ENCODE peak calls at places on chromosome X, in four cellular contexts. Y, M, U and A are unnamed samples.

GRCh38 chrX:13836575-13836974 is 19.7 kb upstream of the GPM6B start:
- DNase-seq in Y (no peak), M (no peak), U (no peak), A (no peak)

GRCh38 chrX:111098874-111099273 is 2.9 kb downstream of the PAK3 start:
- DNase-seq in Y (peak), M (peak), U (peak), A (peak)

GRCh38 chrX:6738518-6739470 is 203.9 kb upstream of the VCX3A start:
- DNase-seq in Y (no peak), M (no peak), U (no peak), A (no peak)

GRCh38 chrX:111006119-111006518 is 89.9 kb upstream of the PAK3 start:
- DNase-seq in Y (no peak), M (no peak), U (no peak), A (no peak)

GRCh38 chrX:14013074-14013473 is 16.6 kb downstream of the GEMIN8 start:
- DNase-seq in Y (no peak), M (no peak), U (no peak), A (no peak)

GRCh38 chrX:103446665-103447302 is 70.4 kb downstream of the BEX3 start:
- DNase-seq in Y (no peak), M (peak), U (no peak), A (no peak)

GRCh38 chrX:46626566-46626965 is 53.0 kb downstream of the CHST7 start:
- DNase-seq in Y (no peak), M (no peak), U (no peak), A (no peak)

GRCh38 chrX:20500171-20500865 is 233.6 kb upstream of the RPS6KA3 start:
- DNase-seq in Y (no peak), M (no peak), U (no peak), A (no peak)

GRCh38 chrX:69027181-69028005 is 137.9 kb downstream of the PJA1 start:
- DNase-seq in Y (no peak), M (no peak), U (no peak), A (no peak)

GRCh38 chrX:97984641-97985040 is 1100.9 kb downstream of the RPA4 start:
- DNase-seq in Y (no peak), M (no peak), U (no peak), A (no peak)

GRCh38 chrX:34638116-34638515 is 19.0 kb downstream of the TMEM47 start:
- DNase-seq in Y (peak), M (peak), U (no peak), A (no peak)

GRCh38 chrX:151609222-151609621 is 45.7 kb downstream of the PASD1 start:
- DNase-seq in Y (no peak), M (no peak), U (no peak), A (no peak)

GRCh38 chrX:124228849-124229248 is 103.6 kb upstream of the TEX13D start:
- DNase-seq in Y (no peak), M (peak), U (no peak), A (no peak)

GRCh38 chrX:20015945-20016617 is 25.2 kb upstream of the BCLAF3 start:
- DNase-seq in Y (no peak), M (no peak), U (no peak), A (no peak)

GRCh38 chrX:30875957-30876356 is 13.1 kb downstream of the TAB3 start:
- DNase-seq in Y (no peak), M (no peak), U (no peak), A (no peak)

GRCh38 chrX:24777660-24778059 is 83.9 kb downstream of the POLA1 start:
- DNase-seq in Y (no peak), M (no peak), U (no peak), A (no peak)

GRCh38 chrX:46235778-46236177 is 309.4 kb downstream of the ZNF674 start:
- DNase-seq in Y (no peak), M (no peak), U (no peak), A (no peak)

GRCh38 chrX:81615979-81616378 is 414.1 kb downstream of the SH3BGRL start:
- DNase-seq in Y (no peak), M (no peak), U (no peak), A (no peak)

GRCh38 chrX:19624754-19625153 is 109.4 kb upstream of the MAP3K15 start:
- DNase-seq in Y (no peak), M (peak), U (no peak), A (no peak)

GRCh38 chrX:150236304-150236703 is 126.8 kb upstream of the MAMLD1 start:
- DNase-seq in Y (no peak), M (no peak), U (no peak), A (no peak)

GRCh38 chrX:75113664-75114063 is 42.4 kb downstream of the ABCB7 start:
- DNase-seq in Y (no peak), M (no peak), U (no peak), A (no peak)

GRCh38 chrX:32774966-32775365 is 436.4 kb downstream of the DMD start:
- DNase-seq in Y (no peak), M (no peak), U (no peak), A (no peak)

GRCh38 chrX:5388087-5388486 is 840.6 kb downstream of the NLGN4X start:
- DNase-seq in Y (no peak), M (no peak), U (no peak), A (no peak)

GRCh38 chrX:112614640-112615039 is 65.1 kb downstream of the LHFPL1 start:
- DNase-seq in Y (no peak), M (peak), U (no peak), A (no peak)

GRCh38 chrX:1932231-1932630 is 317.4 kb downstream of the ASMT start:
- DNase-seq in Y (no peak), M (no peak), U (no peak), A (no peak)

GRCh38 chrX:15877380-15877779 is 22.8 kb upstream of the AP1S2 start:
- DNase-seq in Y (peak), M (no peak), U (no peak), A (no peak)

GRCh38 chrX:66016905-66017658 is 22.8 kb downstream of the VSIG4 start:
- DNase-seq in Y (no peak), M (no peak), U (no peak), A (no peak)
- H3K27ac ChIP-seq in Y (no peak), M (no peak), U (no peak), A (no peak)

GRCh38 chrX:71496476-71496875 is 36.4 kb upstream of the OGT start:
- DNase-seq in Y (no peak), M (no peak), U (no peak), A (no peak)

GRCh38 chrX:71493111-71493613 is 39.7 kb upstream of the OGT start:
- DNase-seq in Y (peak), M (no peak), U (peak), A (peak)

GRCh38 chrX:71489540-71489939 is 43.4 kb upstream of the OGT start:
- DNase-seq in Y (no peak), M (no peak), U (no peak), A (no peak)

GRCh38 chrX:71487814-71488213 is 45.1 kb upstream of the OGT start:
- DNase-seq in Y (no peak), M (no peak), U (no peak), A (no peak)

GRCh38 chrX:71492086-71493065 is 40.5 kb upstream of the OGT start:
- DNase-seq in Y (peak), M (no peak), U (peak), A (peak)
- H3K27ac ChIP-seq in Y (no peak), M (no peak), U (no peak), A (peak)

GRCh38 chrX:131778269-131779218 is 234.7 kb downstream of the OR13H1 start:
- DNase-seq in Y (no peak), M (no peak), U (peak), A (no peak)
- H3K27ac ChIP-seq in Y (no peak), M (no peak), U (peak), A (no peak)

GRCh38 chrX:154443479-154443910 is 446 bp upstream of the FAM50A start:
- DNase-seq in Y (no peak), M (peak), U (no peak), A (no peak)
- H3K27ac ChIP-seq in Y (peak), M (no peak), U (peak), A (peak)

DNA sequence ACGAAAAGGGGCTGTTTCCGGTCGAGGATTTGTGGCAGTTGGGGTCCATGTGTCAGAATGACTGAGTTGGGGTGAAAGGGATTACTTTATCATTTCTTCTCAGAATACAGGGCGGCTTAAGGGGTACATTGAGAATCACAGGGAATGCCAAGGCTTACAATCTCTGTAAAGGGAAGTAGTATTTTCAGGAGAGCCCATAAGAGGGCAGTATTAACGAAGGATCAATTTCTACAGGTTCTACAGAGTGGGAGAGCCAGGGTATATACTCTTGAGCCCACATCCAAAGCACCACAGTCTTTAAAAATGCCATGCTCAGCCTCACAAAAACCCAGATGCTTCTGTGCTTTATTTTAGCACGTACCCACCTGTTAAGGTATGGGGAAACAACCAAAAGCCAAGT is 67.7 kb upstream of the ZXDA start:
- DNase-seq in Y (no peak), M (no peak), U (no peak), A (no peak)
- H3K27ac ChIP-seq in Y (no peak), M (no peak), U (no peak), A (no peak)

GRCh38 chrX:72621163-72621562 is 48.5 kb upstream of the HDAC8 start:
- DNase-seq in Y (no peak), M (no peak), U (no peak), A (no peak)
- H3K27ac ChIP-seq in Y (no peak), M (no peak), U (peak), A (no peak)

GRCh38 chrX:118226060-118226428 is 109.4 kb upstream of the KLHL13 start:
- DNase-seq in Y (no peak), M (no peak), U (no peak), A (no peak)
- H3K27ac ChIP-seq in Y (no peak), M (no peak), U (peak), A (no peak)

GRCh38 chrX:39669668-39670067 is 428.1 kb downstream of the BCOR start:
- DNase-seq in Y (no peak), M (no peak), U (no peak), A (no peak)

GRCh38 chrX:39672405-39672804 is 425.4 kb downstream of the BCOR start:
- DNase-seq in Y (no peak), M (no peak), U (no peak), A (no peak)

GRCh38 chrX:39667191-39667590 is 430.6 kb downstream of the BCOR start:
- DNase-seq in Y (no peak), M (no peak), U (no peak), A (no peak)

GRCh38 chrX:39667746-39668507 is 429.8 kb downstream of the BCOR start:
- DNase-seq in Y (no peak), M (no peak), U (no peak), A (no peak)

GRCh38 chrX:39670281-39670680 is 427.5 kb downstream of the BCOR start:
- DNase-seq in Y (no peak), M (no peak), U (no peak), A (no peak)
- H3K27ac ChIP-seq in Y (no peak), M (no peak), U (no peak), A (no peak)

GRCh38 chrX:139086243-139086642 is 374.7 kb upstream of the FGF13 start:
- DNase-seq in Y (no peak), M (no peak), U (no peak), A (no peak)
- H3K27ac ChIP-seq in Y (no peak), M (no peak), U (no peak), A (no peak)

GRCh38 chrX:108399427-108400165 is 38.6 kb downstream of the COL4A6 start:
- DNase-seq in Y (no peak), M (no peak), U (no peak), A (no peak)
- H3K27ac ChIP-seq in Y (no peak), M (no peak), U (no peak), A (no peak)